ENCODE peak calls at places on chromosomes 5 and 9, in five cellular contexts. One of them, this sample, is unnamed.

GRCh38 chr5:123344819-123345426 is 78.3 kb downstream of the CEP120 start:
- DNase-seq in cardiac fibroblast: peak; percentile 67
- DNase-seq in A549: peak; percentile 2
- DNase-seq in tibial nerve: peak; percentile 28
- DNase-seq in gastrocnemius medialis: no peak
- DNase-seq in this sample: peak; percentile 14

GRCh38 chr5:177610131-177610769 is 10.3 kb downstream of the B4GALT7 start:
- DNase-seq in cardiac fibroblast: no peak
- DNase-seq in gastrocnemius medialis: no peak
- DNase-seq in tibial nerve: no peak
- DNase-seq in A549: no peak
- DNase-seq in this sample: no peak

GRCh38 chr9:26746357-26747072 is 146.1 kb downstream of the CAAP1 start:
- DNase-seq in A549: peak; percentile 13
- DNase-seq in cardiac fibroblast: peak; percentile 2
- DNase-seq in gastrocnemius medialis: no peak
- DNase-seq in tibial nerve: no peak
- DNase-seq in this sample: no peak

GRCh38 chr5:28748446-28748845 is 1710.1 kb upstream of the CDH9 start:
- DNase-seq in tibial nerve: no peak
- DNase-seq in cardiac fibroblast: no peak
- DNase-seq in gastrocnemius medialis: no peak
- DNase-seq in A549: no peak
- DNase-seq in this sample: no peak

GRCh38 chr5:138574744-138575193 is 432 bp downstream of the HSPA9 start:
- DNase-seq in cardiac fibroblast: no peak
- DNase-seq in tibial nerve: no peak
- DNase-seq in gastrocnemius medialis: no peak
- DNase-seq in A549: peak; percentile 40
- DNase-seq in this sample: peak; percentile 18

GRCh38 chr9:91246842-91247241 is 114.9 kb downstream of the AUH start:
- DNase-seq in gastrocnemius medialis: peak; percentile 66
- DNase-seq in cardiac fibroblast: peak; percentile 30
- DNase-seq in A549: no peak
- DNase-seq in tibial nerve: no peak
- DNase-seq in this sample: no peak

GRCh38 chr9:94971378-94972131 is 245.1 kb downstream of the AOPEP start:
- DNase-seq in gastrocnemius medialis: no peak
- DNase-seq in A549: no peak
- DNase-seq in tibial nerve: no peak
- DNase-seq in cardiac fibroblast: no peak
- DNase-seq in this sample: no peak

GRCh38 chr5:34905564-34905963 is 9.7 kb downstream of the RAD1 start:
- DNase-seq in A549: peak; percentile 27
- DNase-seq in gastrocnemius medialis: no peak
- DNase-seq in tibial nerve: no peak
- DNase-seq in cardiac fibroblast: peak; percentile 49
- DNase-seq in this sample: no peak

GRCh38 chr5:168292783-168293696 is 1.6 kb downstream of the WWC1 start:
- DNase-seq in A549: no peak
- DNase-seq in tibial nerve: no peak
- DNase-seq in cardiac fibroblast: no peak
- DNase-seq in gastrocnemius medialis: no peak
- DNase-seq in this sample: no peak

GRCh38 chr9:99807276-99807852 is 14.3 kb upstream of the NR4A3 start:
- DNase-seq in cardiac fibroblast: peak; percentile 73
- DNase-seq in gastrocnemius medialis: peak; percentile 44
- DNase-seq in tibial nerve: peak; percentile 81
- DNase-seq in A549: peak; percentile 69
- DNase-seq in this sample: peak; percentile 66

GRCh38 chr9:19939890-19940289 is 151.1 kb upstream of the SLC24A2 start:
- DNase-seq in A549: no peak
- DNase-seq in cardiac fibroblast: no peak
- DNase-seq in gastrocnemius medialis: no peak
- DNase-seq in tibial nerve: no peak
- DNase-seq in this sample: no peak

GRCh38 chr5:66542728-66543127 is 53.5 kb upstream of the MAST4 start:
- DNase-seq in tibial nerve: no peak
- DNase-seq in A549: no peak
- DNase-seq in gastrocnemius medialis: no peak
- DNase-seq in cardiac fibroblast: no peak
- DNase-seq in this sample: no peak

GRCh38 chr5:1010181-1010510 is 1.5 kb downstream of the NKD2 start:
- DNase-seq in cardiac fibroblast: no peak
- DNase-seq in tibial nerve: no peak
- DNase-seq in A549: peak; percentile 43
- DNase-seq in gastrocnemius medialis: peak; percentile 10
- DNase-seq in this sample: no peak

GRCh38 chr5:132227485-132228240 is at the start of gene P4HA2:
- DNase-seq in tibial nerve: peak; percentile 64
- DNase-seq in A549: peak; percentile 78
- DNase-seq in gastrocnemius medialis: peak; percentile 78
- DNase-seq in cardiac fibroblast: peak; percentile 70
- DNase-seq in this sample: peak; percentile 80

GRCh38 chr5:160087244-160087643 is 32.0 kb downstream of the PWWP2A start:
- DNase-seq in cardiac fibroblast: no peak
- DNase-seq in A549: no peak
- DNase-seq in tibial nerve: no peak
- DNase-seq in gastrocnemius medialis: no peak
- DNase-seq in this sample: no peak

GRCh38 chr9:89359636-89360315 is 41.5 kb downstream of the SECISBP2 start:
- DNase-seq in tibial nerve: no peak
- DNase-seq in A549: no peak
- DNase-seq in cardiac fibroblast: no peak
- DNase-seq in gastrocnemius medialis: peak; percentile 49
- DNase-seq in this sample: no peak

GRCh38 chr5:67196537-67197059 is at the start of gene CD180:
- DNase-seq in gastrocnemius medialis: peak; percentile 16
- DNase-seq in cardiac fibroblast: peak; percentile 61
- DNase-seq in A549: no peak
- DNase-seq in tibial nerve: no peak
- DNase-seq in this sample: no peak

GRCh38 chr9:121249563-121249962 is 18.4 kb upstream of the GSN start:
- DNase-seq in tibial nerve: no peak
- DNase-seq in cardiac fibroblast: no peak
- DNase-seq in gastrocnemius medialis: no peak
- DNase-seq in A549: no peak
- DNase-seq in this sample: no peak

GRCh38 chr5:149030392-149030791 is 32.5 kb downstream of the SH3TC2 start:
- DNase-seq in cardiac fibroblast: no peak
- DNase-seq in A549: no peak
- DNase-seq in tibial nerve: no peak
- DNase-seq in gastrocnemius medialis: no peak
- DNase-seq in this sample: no peak

GRCh38 chr9:7284517-7284916 is 515.1 kb downstream of the DMAC1 start:
- DNase-seq in A549: no peak
- DNase-seq in cardiac fibroblast: no peak
- DNase-seq in tibial nerve: no peak
- DNase-seq in gastrocnemius medialis: no peak
- DNase-seq in this sample: no peak

GRCh38 chr5:141637693-141638419 is 1.1 kb downstream of the RELL2 start:
- DNase-seq in A549: no peak
- DNase-seq in gastrocnemius medialis: peak; percentile 37
- DNase-seq in tibial nerve: peak; percentile 17
- DNase-seq in cardiac fibroblast: peak; percentile 60
- DNase-seq in this sample: peak; percentile 66

GRCh38 chr5:163586431-163587033 is 81.1 kb downstream of the MAT2B start:
- DNase-seq in cardiac fibroblast: no peak
- DNase-seq in tibial nerve: no peak
- DNase-seq in gastrocnemius medialis: no peak
- DNase-seq in A549: no peak
- DNase-seq in this sample: no peak

GRCh38 chr5:57887851-57888621 is 405.4 kb upstream of the ACTBL2 start:
- DNase-seq in cardiac fibroblast: peak; percentile 73
- DNase-seq in gastrocnemius medialis: peak; percentile 13
- DNase-seq in tibial nerve: peak; percentile 22
- DNase-seq in A549: peak; percentile 70
- DNase-seq in this sample: no peak

GRCh38 chr9:125428060-125428481 is 166.4 kb downstream of the GAPVD1 start:
- DNase-seq in cardiac fibroblast: peak; percentile 17
- DNase-seq in A549: peak; percentile 31
- DNase-seq in gastrocnemius medialis: no peak
- DNase-seq in tibial nerve: no peak
- DNase-seq in this sample: no peak

GRCh38 chr5:141384471-141385267 is 2.1 kb downstream of the PCDHGA7 start:
- DNase-seq in A549: no peak
- DNase-seq in tibial nerve: no peak
- DNase-seq in gastrocnemius medialis: no peak
- DNase-seq in cardiac fibroblast: no peak
- DNase-seq in this sample: no peak

GRCh38 chr9:112135706-112136105 is 39.4 kb downstream of the SUSD1 start:
- DNase-seq in cardiac fibroblast: peak; percentile 59
- DNase-seq in gastrocnemius medialis: no peak
- DNase-seq in tibial nerve: no peak
- DNase-seq in A549: no peak
- DNase-seq in this sample: no peak

GRCh38 chr9:106622148-106622547 is 240.8 kb upstream of the ZNF462 start:
- DNase-seq in cardiac fibroblast: no peak
- DNase-seq in gastrocnemius medialis: no peak
- DNase-seq in A549: no peak
- DNase-seq in tibial nerve: no peak
- DNase-seq in this sample: no peak

GRCh38 chr5:142748568-142749249 is 21.5 kb upstream of the ARHGAP26 start:
- DNase-seq in tibial nerve: no peak
- DNase-seq in gastrocnemius medialis: no peak
- DNase-seq in cardiac fibroblast: no peak
- DNase-seq in A549: no peak
- DNase-seq in this sample: peak; percentile 25

GRCh38 chr9:93309889-93310425 is 126.0 kb downstream of the WNK2 start:
- DNase-seq in gastrocnemius medialis: no peak
- DNase-seq in cardiac fibroblast: no peak
- DNase-seq in tibial nerve: no peak
- DNase-seq in A549: no peak
- DNase-seq in this sample: no peak

GRCh38 chr9:130428096-130428665 is 16.6 kb upstream of the ASS1 start:
- DNase-seq in cardiac fibroblast: no peak
- DNase-seq in A549: no peak
- DNase-seq in tibial nerve: no peak
- DNase-seq in gastrocnemius medialis: no peak
- DNase-seq in this sample: no peak

GRCh38 chr9:98192503-98193335 is at the start of gene CORO2A:
- DNase-seq in gastrocnemius medialis: no peak
- DNase-seq in cardiac fibroblast: peak; percentile 78
- DNase-seq in A549: peak; percentile 80
- DNase-seq in tibial nerve: peak; percentile 32
- DNase-seq in this sample: peak; percentile 74
- H3K4me3 ChIP-seq in gastrocnemius medialis: peak within 1 kb of the TSS; percentile 64
- H3K4me3 ChIP-seq in cardiac fibroblast: peak within 1 kb of the TSS; percentile 60
- H3K4me3 ChIP-seq in A549: peak within 1 kb of the TSS; percentile 74
- H3K4me3 ChIP-seq in tibial nerve: peak within 1 kb of the TSS; percentile 69
- H3K4me3 ChIP-seq in this sample: peak within 1 kb of the TSS; percentile 78

GRCh38 chr5:76807296-76807695 is 11.5 kb upstream of the F2RL1 start:
- DNase-seq in gastrocnemius medialis: no peak
- DNase-seq in A549: no peak
- DNase-seq in cardiac fibroblast: peak; percentile 77
- DNase-seq in tibial nerve: no peak
- DNase-seq in this sample: no peak
- H3K4me3 ChIP-seq in gastrocnemius medialis: no peak overlapping the region
- H3K4me3 ChIP-seq in A549: peak overlapping the region; percentile 22
- H3K4me3 ChIP-seq in cardiac fibroblast: no peak overlapping the region
- H3K4me3 ChIP-seq in tibial nerve: no peak overlapping the region
- H3K4me3 ChIP-seq in this sample: no peak overlapping the region

GRCh38 chr5:75168026-75168750 is 68.5 kb downstream of the ANKRD31 start:
- DNase-seq in A549: no peak
- DNase-seq in tibial nerve: no peak
- DNase-seq in cardiac fibroblast: no peak
- DNase-seq in gastrocnemius medialis: no peak
- DNase-seq in this sample: no peak
- H3K4me3 ChIP-seq in A549: no peak overlapping the region
- H3K4me3 ChIP-seq in tibial nerve: no peak overlapping the region
- H3K4me3 ChIP-seq in cardiac fibroblast: no peak overlapping the region
- H3K4me3 ChIP-seq in gastrocnemius medialis: no peak overlapping the region
- H3K4me3 ChIP-seq in this sample: no peak overlapping the region

GRCh38 chr9:37911271-37911681 is 7.3 kb upstream of the SLC25A51 start:
- DNase-seq in A549: no peak
- DNase-seq in gastrocnemius medialis: no peak
- DNase-seq in cardiac fibroblast: peak; percentile 45
- DNase-seq in tibial nerve: no peak
- DNase-seq in this sample: no peak
- H3K4me3 ChIP-seq in A549: no peak overlapping the region
- H3K4me3 ChIP-seq in gastrocnemius medialis: no peak overlapping the region
- H3K4me3 ChIP-seq in cardiac fibroblast: no peak overlapping the region
- H3K4me3 ChIP-seq in tibial nerve: no peak overlapping the region
- H3K4me3 ChIP-seq in this sample: no peak overlapping the region

This sample was measured in heart right ventricle.